ENCODE peak calls at places on chromosomes 12 and 14, in eight cellular contexts. X is ovary, W is cardiac muscle cell, S is left ventricle myocardium inferior, K is upper lobe of right lung, I is sigmoid colon, D is lung, O is transverse colon. U is an unnamed sample. For H3K4me1 and H3K9me3, the result is how much of the 10 kb centered on the place peaks cover.

GRCh38 chr12:124370384-124370783 is 75.5 kb downstream of the RFLNA start:
- DNase-seq in X (no peak), W (no peak), S (no peak), K (no peak), I (no peak), D (no peak), O (no peak), U (no peak)

GRCh38 chr12:117850048-117850447 is 118.7 kb downstream of the KSR2 start:
- DNase-seq in X (no peak), W (peak), S (no peak), K (no peak), I (no peak), D (no peak), O (no peak), U (no peak)

GRCh38 chr14:90678420-90678819 is 137.8 kb downstream of the TTC7B start:
- DNase-seq in X (no peak), W (peak), S (no peak), K (no peak), I (no peak), D (no peak), O (no peak), U (no peak)

GRCh38 chr12:105916698-105917059 is 222.1 kb downstream of the NUAK1 start:
- DNase-seq in X (no peak), W (no peak), S (no peak), K (no peak), I (no peak), D (no peak), O (no peak), U (no peak)

GRCh38 chr12:29041621-29042020 is 107.5 kb upstream of the FAR2 start:
- DNase-seq in X (no peak), W (peak), S (no peak), K (no peak), I (no peak), D (no peak), O (no peak), U (no peak)

GRCh38 chr12:53214687-53215455 is 7.8 kb upstream of the ITGB7 start:
- DNase-seq in X (no peak), W (no peak), S (peak), K (no peak), I (no peak), D (no peak), O (no peak), U (peak)

GRCh38 chr14:53278602-53279506 is 125.7 kb upstream of the DDHD1 start:
- DNase-seq in X (no peak), W (peak), S (no peak), K (no peak), I (no peak), D (no peak), O (no peak), U (no peak)

GRCh38 chr12:13896063-13896626 is 85.3 kb downstream of the GRIN2B start:
- DNase-seq in X (no peak), W (no peak), S (no peak), K (no peak), I (no peak), D (no peak), O (no peak), U (no peak)

GRCh38 chr14:54652188-54652889 is 85.4 kb downstream of the SAMD4A start:
- DNase-seq in X (peak), W (peak), S (peak), K (peak), I (peak), D (peak), O (peak), U (peak)

GRCh38 chr14:35818346-35819115 is 7.6 kb upstream of the BRMS1L start:
- DNase-seq in X (no peak), W (peak), S (no peak), K (no peak), I (no peak), D (no peak), O (peak), U (peak)

GRCh38 chr14:41385787-41386186 is 220.9 kb upstream of the LRFN5 start:
- DNase-seq in X (no peak), W (no peak), S (no peak), K (no peak), I (no peak), D (no peak), O (no peak), U (no peak)

GRCh38 chr12:128794661-128795529 is 28.9 kb downstream of the SLC15A4 start:
- DNase-seq in X (no peak), W (no peak), S (no peak), K (no peak), I (peak), D (no peak), O (no peak), U (no peak)

GRCh38 chr12:81329088-81329487 is 251.2 kb downstream of the ACSS3 start:
- DNase-seq in X (no peak), W (peak), S (no peak), K (no peak), I (no peak), D (no peak), O (no peak), U (no peak)

GRCh38 chr12:3036901-3037600 is 40.1 kb upstream of the TSPAN9 start:
- DNase-seq in X (no peak), W (no peak), S (no peak), K (no peak), I (no peak), D (no peak), O (no peak), U (no peak)

GRCh38 chr12:52230364-52231281 is 2.4 kb upstream of the KRT7 start:
- DNase-seq in X (no peak), W (peak), S (peak), K (peak), I (peak), D (peak), O (no peak), U (peak)

GRCh38 chr12:106954462-106955376 is 988 bp upstream of the TMEM263 start:
- DNase-seq in X (peak), W (peak), S (peak), K (peak), I (peak), D (no peak), O (peak), U (peak)

GRCh38 chr12:113136990-113137511 is 1.5 kb upstream of the RASAL1 start:
- DNase-seq in X (no peak), W (no peak), S (no peak), K (no peak), I (no peak), D (no peak), O (peak), U (no peak)

GRCh38 chr14:64504310-64504896 is at the start of gene ZBTB1:
- DNase-seq in X (peak), W (peak), S (peak), K (peak), I (peak), D (peak), O (peak), U (peak)

GRCh38 chr14:101184104-101184455 is 280.6 kb upstream of the RTL1 start:
- DNase-seq in X (no peak), W (no peak), S (no peak), K (peak), I (no peak), D (peak), O (no peak), U (no peak)

GRCh38 chr12:113184098-113184899 is 979 bp downstream of the DDX54 start:
- DNase-seq in X (no peak), W (no peak), S (no peak), K (no peak), I (no peak), D (no peak), O (no peak), U (no peak)

GRCh38 chr12:68001486-68002466 is 12.5 kb downstream of the IFNG-AS1 start:
- DNase-seq in X (no peak), W (peak), S (no peak), K (no peak), I (no peak), D (no peak), O (no peak), U (no peak)

GRCh38 chr12:89707623-89707991 is 1.0 kb downstream of the ATP2B1 start:
- DNase-seq in X (no peak), W (no peak), S (peak), K (peak), I (no peak), D (no peak), O (peak), U (peak)

GRCh38 chr12:115599251-115599811 is 678.2 kb downstream of the MED13L start:
- DNase-seq in X (peak), W (peak), S (peak), K (no peak), I (no peak), D (no peak), O (peak), U (peak)

GRCh38 chr14:91009501-91010152 is 50.8 kb downstream of the RPS6KA5 start:
- DNase-seq in X (no peak), W (no peak), S (no peak), K (no peak), I (no peak), D (no peak), O (no peak), U (no peak)

GRCh38 chr12:19646599-19646998 is 207.3 kb downstream of the AEBP2 start:
- DNase-seq in X (no peak), W (no peak), S (no peak), K (no peak), I (no peak), D (no peak), O (no peak), U (no peak)

GRCh38 chr12:19645823-19646222 is 206.5 kb downstream of the AEBP2 start:
- DNase-seq in X (no peak), W (no peak), S (no peak), K (no peak), I (no peak), D (no peak), O (no peak), U (no peak)

GRCh38 chr12:19641235-19642080 is 202.2 kb downstream of the AEBP2 start:
- DNase-seq in X (no peak), W (peak), S (no peak), K (no peak), I (no peak), D (no peak), O (no peak), U (no peak)

GRCh38 chr12:19642305-19642704 is 203.0 kb downstream of the AEBP2 start:
- DNase-seq in X (no peak), W (no peak), S (no peak), K (no peak), I (no peak), D (no peak), O (no peak), U (no peak)

DNA sequence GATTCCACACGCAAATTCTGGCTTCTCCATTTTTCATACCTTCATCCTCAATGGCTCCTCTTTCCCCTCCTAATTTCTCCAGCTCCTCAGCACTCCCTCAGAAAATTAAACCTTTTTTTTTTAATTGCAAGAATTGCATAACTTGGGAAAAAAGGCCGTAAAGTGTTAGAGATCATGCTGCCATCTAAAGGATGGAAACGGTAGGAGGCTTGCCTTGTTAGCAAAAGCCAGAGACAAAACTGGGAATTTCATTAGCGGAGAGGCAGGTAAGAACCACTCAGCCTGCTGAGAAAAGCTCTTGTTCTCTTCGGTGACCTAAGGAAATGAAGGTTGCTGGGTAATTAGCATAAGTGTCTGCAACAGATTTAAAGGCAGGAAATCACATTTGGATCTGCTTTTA is 204.3 kb downstream of the AEBP2 start:
- DNase-seq in X (no peak), W (peak), S (no peak), K (no peak), I (no peak), D (no peak), O (no peak), U (no peak)
- TF ChIP-seq CTCF in X (peak), W (peak), S (peak), K (peak), I (no peak), D (no peak), O (peak), U (peak)

GRCh38 chr14:69647216-69647615 is 35.8 kb downstream of the SUSD6 start:
- DNase-seq in X (no peak), W (no peak), S (no peak), K (no peak), I (no peak), D (no peak), O (no peak), U (no peak)

GRCh38 chr14:69648480-69649414 is 37.4 kb downstream of the SUSD6 start:
- DNase-seq in X (no peak), W (peak), S (no peak), K (no peak), I (no peak), D (no peak), O (no peak), U (no peak)

GRCh38 chr14:69640931-69641330 is 29.5 kb downstream of the SUSD6 start:
- DNase-seq in X (no peak), W (no peak), S (no peak), K (no peak), I (no peak), D (no peak), O (no peak), U (no peak)

GRCh38 chr14:69643430-69644200 is 32.2 kb downstream of the SUSD6 start:
- DNase-seq in X (no peak), W (no peak), S (no peak), K (peak), I (peak), D (peak), O (peak), U (no peak)

DNA sequence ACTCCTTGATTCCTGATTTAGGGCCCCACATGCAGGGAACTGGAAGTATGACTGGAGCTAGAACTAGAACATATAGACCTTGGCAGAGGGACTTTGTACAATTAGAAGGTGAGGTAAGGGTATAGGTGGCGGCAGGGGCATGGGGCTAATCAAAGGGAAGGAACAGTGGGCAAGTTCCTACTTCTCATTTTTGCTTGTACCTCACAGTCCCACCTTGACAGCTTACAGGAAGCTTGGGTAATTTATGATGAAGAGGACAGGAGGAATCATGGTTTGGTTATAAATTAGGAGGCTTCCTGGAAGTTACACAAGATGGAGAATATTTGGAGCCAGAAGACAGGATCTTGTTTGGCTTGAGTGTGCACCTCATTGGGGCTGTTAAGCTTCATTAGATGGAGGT is 33.4 kb downstream of the SUSD6 start:
- DNase-seq in X (no peak), W (no peak), S (no peak), K (no peak), I (no peak), D (no peak), O (no peak), U (no peak)
- H3K4me1 ChIP-seq in X (under half), W (under half), S (half or more), K (half or more), I (half or more), D (under half), O (half or more), U (under half)

DNA sequence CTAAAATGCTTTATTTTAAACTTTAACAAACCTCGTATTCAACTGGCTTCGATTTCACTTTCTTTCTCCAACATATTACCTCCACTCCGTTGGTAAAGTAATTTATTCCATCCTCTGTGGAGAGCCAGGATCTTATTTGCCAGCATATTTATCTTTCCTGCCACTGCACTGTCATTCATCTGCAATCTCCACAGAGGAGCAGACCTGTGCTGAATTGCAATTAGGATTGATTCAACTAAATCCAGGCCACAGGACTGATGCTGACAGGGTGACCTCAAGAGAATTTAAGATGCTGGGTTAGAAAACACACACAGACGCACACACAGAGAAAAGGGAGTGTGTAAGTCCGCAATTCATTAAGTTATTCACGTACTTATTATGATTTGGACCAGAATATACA is 283.9 kb upstream of the FOXG1 start:
- DNase-seq in X (no peak), W (no peak), S (no peak), K (no peak), I (no peak), D (no peak), O (no peak), U (no peak)
- H3K9me3 ChIP-seq in X (under half), W (under half), S (under half), K (under half), I (under half), D (under half), O (under half), U (under half)

GRCh38 chr14:69985456-69985855 is 106.2 kb downstream of the SMOC1 start:
- DNase-seq in X (no peak), W (peak), S (no peak), K (no peak), I (no peak), D (no peak), O (no peak), U (no peak)

GRCh38 chr14:69982220-69982795 is 103.1 kb downstream of the SMOC1 start:
- DNase-seq in X (no peak), W (no peak), S (no peak), K (no peak), I (no peak), D (no peak), O (no peak), U (no peak)

GRCh38 chr14:69986336-69986735 is 107.1 kb downstream of the SMOC1 start:
- DNase-seq in X (no peak), W (no peak), S (no peak), K (no peak), I (no peak), D (no peak), O (no peak), U (no peak)

GRCh38 chr14:69980457-69981414 is 101.5 kb downstream of the SMOC1 start:
- DNase-seq in X (no peak), W (peak), S (no peak), K (no peak), I (no peak), D (no peak), O (no peak), U (no peak)

DNA sequence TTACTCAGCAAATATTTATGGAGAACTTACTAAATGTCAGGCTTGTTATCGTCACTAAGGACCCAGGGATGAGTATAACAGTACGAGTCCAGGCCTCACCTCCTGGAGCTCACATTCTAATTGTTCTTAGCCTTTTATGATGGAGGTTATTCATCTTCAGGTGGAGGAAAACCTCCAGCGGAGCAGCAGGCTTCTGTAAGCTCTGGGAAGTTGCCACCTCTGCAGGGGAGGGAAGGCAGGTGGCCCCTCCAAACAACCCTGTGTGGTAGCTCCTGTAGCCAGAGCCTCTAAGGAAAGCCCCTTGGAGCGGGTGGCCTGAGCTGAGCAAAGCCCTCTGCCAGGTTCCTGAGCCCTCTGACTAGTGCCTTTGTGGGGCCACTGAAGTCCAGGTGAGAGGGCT is 104.1 kb downstream of the SMOC1 start:
- DNase-seq in X (no peak), W (no peak), S (no peak), K (no peak), I (no peak), D (no peak), O (no peak), U (no peak)
- TF ChIP-seq CTCF in X (no peak), W (no peak), S (no peak), K (no peak), I (no peak), D (no peak), O (no peak), U (no peak)

GRCh38 chr14:99734406-99735051 is 50.4 kb downstream of the CYP46A1 start:
- DNase-seq in X (no peak), W (no peak), S (peak), K (peak), I (peak), D (no peak), O (peak), U (no peak)
- H3K4me1 ChIP-seq in X (under half), W (under half), S (half or more), K (under half), I (under half), D (under half), O (under half), U (half or more)